ENCODE peak calls at places on chromosomes 13 and 19, in six cellular contexts. J, D, R, M, Q and E are unnamed samples.

GRCh38 chr13:75426421-75426820 is 55.5 kb downstream of the TBC1D4 start:
- DNase-seq in M (no peak), R (no peak), Q (no peak), J (no peak), D (no peak), E (no peak)

GRCh38 chr13:30659980-30660379 is 42.3 kb downstream of the USPL1 start:
- DNase-seq in J (no peak), R (no peak), D (no peak), M (no peak), Q (no peak), E (peak)

GRCh38 chr19:38265213-38265861 is 964 bp downstream of the SPINT2 start:
- DNase-seq in M (peak), R (no peak), Q (peak), J (no peak), D (peak), E (peak)

GRCh38 chr19:51695088-51695487 is 2.0 kb downstream of the SPACA6 start:
- DNase-seq in R (no peak), D (no peak), Q (no peak), J (no peak), M (no peak), E (no peak)

GRCh38 chr13:48431431-48431830 is 18.5 kb upstream of the LPAR6 start:
- DNase-seq in M (no peak), R (no peak), J (no peak), Q (no peak), D (no peak), E (no peak)

GRCh38 chr19:35249848-35250711 is 1.3 kb downstream of the LSR start:
- DNase-seq in R (no peak), Q (no peak), J (no peak), D (no peak), M (no peak), E (no peak)

GRCh38 chr19:5314012-5314906 is 26.4 kb downstream of the PTPRS start:
- DNase-seq in J (no peak), D (no peak), M (no peak), R (no peak), Q (no peak), E (no peak)

GRCh38 chr13:30196025-30196424 is 111.3 kb downstream of the KATNAL1 start:
- DNase-seq in Q (no peak), J (no peak), D (no peak), M (no peak), R (no peak), E (no peak)

GRCh38 chr19:4464815-4465581 is 7.1 kb upstream of the HDGFL2 start:
- DNase-seq in D (no peak), J (no peak), Q (no peak), R (no peak), M (no peak), E (no peak)

GRCh38 chr13:75364131-75364713 is 117.7 kb downstream of the TBC1D4 start:
- DNase-seq in J (no peak), R (no peak), M (no peak), Q (no peak), D (no peak), E (no peak)

GRCh38 chr19:16324384-16325160 is at the start of gene KLF2:
- DNase-seq in M (peak), Q (peak), R (peak), J (peak), D (peak), E (peak)

GRCh38 chr13:104522235-104523072 is 1456.2 kb upstream of the SLC10A2 start:
- DNase-seq in D (no peak), Q (no peak), R (no peak), M (no peak), J (no peak), E (no peak)

GRCh38 chr19:31502536-31503170 is 153.4 kb upstream of the TSHZ3 start:
- DNase-seq in Q (no peak), M (no peak), R (no peak), D (no peak), J (no peak), E (no peak)

GRCh38 chr19:38653028-38653571 is 5.7 kb downstream of the ACTN4 start:
- DNase-seq in D (no peak), J (no peak), R (no peak), Q (peak), M (peak), E (no peak)

GRCh38 chr19:18765224-18765623 is 25.9 kb downstream of the COMP start:
- DNase-seq in J (no peak), R (no peak), Q (peak), M (no peak), D (no peak), E (no peak)

GRCh38 chr19:20259615-20260014 is 92.6 kb downstream of the ZNF486 start:
- DNase-seq in J (no peak), D (no peak), R (no peak), M (no peak), Q (no peak), E (no peak)

GRCh38 chr19:53772943-53773342 is 51.2 kb downstream of the NLRP12 start:
- DNase-seq in D (peak), J (peak), M (peak), Q (no peak), R (peak), E (peak)

GRCh38 chr19:42469311-42470239 is 26.8 kb upstream of the CXCL17 start:
- DNase-seq in D (no peak), M (no peak), J (no peak), R (no peak), Q (no peak), E (no peak)

GRCh38 chr13:29550589-29550988 is 44.9 kb downstream of the SLC7A1 start:
- DNase-seq in M (no peak), R (no peak), J (no peak), D (no peak), Q (no peak), E (no peak)

GRCh38 chr13:37657134-37657533 is 58.6 kb upstream of the POSTN start:
- DNase-seq in R (no peak), M (no peak), J (no peak), Q (no peak), D (no peak), E (no peak)

GRCh38 chr13:28718186-28718537 is 608 bp downstream of the SLC46A3 start:
- DNase-seq in R (no peak), M (no peak), Q (no peak), J (no peak), D (no peak), E (no peak)

GRCh38 chr13:31697290-31697689 is 42.0 kb upstream of the RXFP2 start:
- DNase-seq in R (no peak), D (no peak), Q (no peak), M (no peak), J (no peak), E (no peak)

GRCh38 chr13:40665061-40665753 is 1.2 kb downstream of the FOXO1 start:
- DNase-seq in R (peak), D (peak), J (no peak), Q (peak), M (peak), E (peak)

GRCh38 chr19:6088677-6089063 is 21.6 kb downstream of the RFX2 start:
- DNase-seq in J (no peak), Q (no peak), R (no peak), M (no peak), D (no peak), E (no peak)

GRCh38 chr13:83197316-83197715 is 685.0 kb downstream of the SLITRK1 start:
- DNase-seq in J (no peak), D (no peak), Q (no peak), M (no peak), R (no peak), E (no peak)

GRCh38 chr13:97521726-97522125 is 87.8 kb downstream of the RAP2A start:
- DNase-seq in Q (no peak), J (no peak), D (no peak), M (no peak), R (no peak), E (no peak)

GRCh38 chr13:74361274-74361673 is 227.1 kb upstream of the KLF12 start:
- DNase-seq in M (no peak), Q (no peak), J (no peak), R (no peak), D (no peak), E (no peak)

GRCh38 chr19:13920940-13921744 is 15.1 kb downstream of the CC2D1A start:
- DNase-seq in M (no peak), D (peak), Q (no peak), J (no peak), R (no peak), E (peak)

GRCh38 chr19:5580116-5580515 is 12.4 kb upstream of the TINCR start:
- DNase-seq in D (no peak), M (no peak), J (no peak), Q (no peak), R (no peak), E (no peak)

GRCh38 chr19:41563847-41564514 is 12.0 kb upstream of the CEACAM21 start:
- DNase-seq in R (no peak), D (peak), M (peak), Q (no peak), J (no peak), E (peak)

GRCh38 chr19:30811397-30812098 is 439.4 kb downstream of the ZNF536 start:
- DNase-seq in D (no peak), R (no peak), J (no peak), M (no peak), Q (no peak), E (no peak)

GRCh38 chr19:48770223-48770622 is 14.9 kb downstream of the FGF21 start:
- DNase-seq in M (peak), R (no peak), J (no peak), D (no peak), Q (no peak), E (no peak)

GRCh38 chr19:47255947-47256687 is at the start of gene CCDC9:
- DNase-seq in M (peak), D (peak), J (peak), R (peak), Q (peak), E (peak)

GRCh38 chr19:17654993-17655392 is 33.2 kb downstream of the UNC13A start:
- DNase-seq in Q (peak), M (peak), D (no peak), J (no peak), R (no peak), E (no peak)

GRCh38 chr19:33646306-33646705 is 24.6 kb downstream of the CHST8 start:
- DNase-seq in D (no peak), Q (no peak), R (no peak), J (no peak), M (no peak), E (peak)

GRCh38 chr13:38002596-38002995 is 133.0 kb upstream of the TRPC4 start:
- DNase-seq in J (no peak), Q (no peak), R (no peak), D (no peak), M (peak), E (no peak)

GRCh38 chr19:11451327-11451941 is 16.0 kb downstream of the PRKCSH start:
- DNase-seq in D (no peak), R (no peak), Q (no peak), M (no peak), J (no peak), E (no peak)

GRCh38 chr19:16283103-16283469 is 41.5 kb upstream of the KLF2 start:
- DNase-seq in J (no peak), R (no peak), M (no peak), D (no peak), Q (no peak), E (no peak)

GRCh38 chr19:52664461-52664860 is 26.3 kb upstream of the ZNF83 start:
- DNase-seq in J (no peak), M (no peak), R (no peak), Q (no peak), D (no peak), E (no peak)